ENCODE peak calls at places on chromosome 18, in four cellular contexts. B is germinal center, X is heart right ventricle, Z is kidney tubule cell. P is an unnamed sample.

GRCh38 chr18:38427234-38427633 is 861.6 kb upstream of the CELF4 start:
- DNase-seq in B (no peak), Z (no peak), X (no peak), P (no peak)

GRCh38 chr18:50751490-50751889 is 68.3 kb downstream of the MRO start:
- DNase-seq in B (no peak), X (no peak), Z (no peak), P (no peak)

GRCh38 chr18:25001803-25002202 is 350.2 kb downstream of the ZNF521 start:
- DNase-seq in B (no peak), Z (no peak), X (no peak), P (no peak)

GRCh38 chr18:12317664-12318333 is 9.8 kb downstream of the TUBB6 start:
- DNase-seq in Z (peak), B (no peak), X (no peak), P (peak)

GRCh38 chr18:40738321-40738880 is 1216.6 kb upstream of the PIK3C3 start:
- DNase-seq in Z (no peak), X (no peak), B (no peak), P (no peak)

GRCh38 chr18:21740474-21740723 is 193 bp upstream of the MIB1 start:
- DNase-seq in X (peak), B (peak), Z (no peak), P (peak)

GRCh38 chr18:22667616-22668422 is 250.1 kb upstream of the CTAGE1 start:
- DNase-seq in Z (peak), B (no peak), X (no peak), P (no peak)

GRCh38 chr18:48852292-48852691 is 98.5 kb downstream of the SMAD7 start:
- DNase-seq in B (no peak), X (no peak), Z (no peak), P (no peak)

GRCh38 chr18:77098554-77099174 is 33.9 kb downstream of the MBP start:
- DNase-seq in X (peak), B (no peak), Z (no peak), P (no peak)

GRCh38 chr18:36284671-36285295 is 12.7 kb upstream of the FHOD3 start:
- DNase-seq in Z (peak), X (peak), B (peak), P (peak)